ENCODE peak calls at places on chromosomes 4 and X, in seven cellular contexts. I, N, Y, P, F, X and A are unnamed samples.

GRCh38 chr4:112410364-112410763 is 105.6 kb downstream of the NEUROG2 start:
- DNase-seq in I (no peak), Y (no peak), P (no peak), N (no peak), X (peak; percentile 21), F (no peak), A (no peak)

GRCh38 chr4:3862640-3863420 is 96.6 kb downstream of the ADRA2C start:
- DNase-seq in N (no peak), X (peak; percentile 54), F (no peak), P (no peak), Y (no peak), I (no peak), A (peak; percentile 57)

GRCh38 chrX:31199051-31199769 is 127.4 kb upstream of the FTHL17 start:
- DNase-seq in Y (no peak), X (no peak), N (no peak), I (no peak), P (no peak), F (peak; percentile 81), A (no peak)

GRCh38 chr4:98977557-98977956 is 18.0 kb upstream of the METAP1 start:
- DNase-seq in I (no peak), F (no peak), P (peak; percentile 53), X (no peak), N (no peak), Y (no peak), A (no peak)

GRCh38 chr4:173281001-173281400 is 53.2 kb downstream of the HMGB2 start:
- DNase-seq in I (no peak), Y (no peak), F (no peak), P (no peak), N (no peak), X (no peak), A (no peak)

GRCh38 chrX:20487227-20487626 is 220.5 kb upstream of the RPS6KA3 start:
- DNase-seq in F (no peak), Y (no peak), N (no peak), I (peak; percentile 1), X (no peak), P (peak; percentile 40), A (no peak)

GRCh38 chrX:23742174-23742692 is 843 bp downstream of the ACOT9 start:
- DNase-seq in X (peak; percentile 65), F (peak; percentile 55), Y (peak; percentile 49), N (peak; percentile 7), P (peak; percentile 80), I (peak; percentile 78), A (no peak)

GRCh38 chr4:68077301-68077700 is 52.4 kb downstream of the TMPRSS11F start:
- DNase-seq in I (no peak), N (no peak), Y (no peak), F (no peak), X (no peak), P (no peak), A (no peak)

GRCh38 chrX:115561605-115562491 is 874 bp downstream of the PLS3 start:
- DNase-seq in X (peak; percentile 53), P (peak; percentile 40), N (peak; percentile 15), I (peak; percentile 34), Y (peak; percentile 27), F (no peak), A (peak; percentile 74)

GRCh38 chr4:46994007-46994405 is 625 bp upstream of the GABRA4 start:
- DNase-seq in N (no peak), Y (no peak), X (no peak), I (no peak), P (no peak), F (no peak), A (no peak)

GRCh38 chr4:153541426-153542096 is 75.4 kb downstream of the TMEM131L start:
- DNase-seq in P (peak; percentile 88), X (no peak), N (peak; percentile 61), Y (no peak), I (peak; percentile 49), F (peak; percentile 91), A (no peak)

GRCh38 chr4:119783200-119783978 is 154.8 kb upstream of the PDE5A start:
- DNase-seq in F (no peak), I (no peak), X (no peak), N (no peak), P (no peak), Y (no peak), A (no peak)

GRCh38 chr4:30461218-30461617 is 259.0 kb upstream of the PCDH7 start:
- DNase-seq in X (no peak), P (no peak), Y (no peak), I (no peak), F (no peak), N (no peak), A (no peak)

GRCh38 chrX:119181491-119181890 is 53.9 kb upstream of the KIAA1210 start:
- DNase-seq in P (peak; percentile 23), X (no peak), N (no peak), F (no peak), I (peak; percentile 21), Y (no peak), A (no peak)

GRCh38 chr4:165927815-165928214 is 54.8 kb downstream of the TLL1 start:
- DNase-seq in N (no peak), I (no peak), F (no peak), P (no peak), X (no peak), Y (no peak), A (no peak)

GRCh38 chr4:170931326-170931725 is 841.6 kb upstream of the AADAT start:
- DNase-seq in I (no peak), N (no peak), X (no peak), F (no peak), P (no peak), Y (no peak), A (no peak)

GRCh38 chr4:140326395-140326993 is 47.0 kb upstream of the SCOC start:
- DNase-seq in P (peak; percentile 66), F (no peak), N (peak; percentile 5), X (peak; percentile 19), Y (peak; percentile 47), I (peak; percentile 46), A (no peak)

GRCh38 chrX:27715610-27716009 is 92.2 kb upstream of the MAGEB10 start:
- DNase-seq in F (no peak), Y (no peak), I (no peak), N (no peak), P (no peak), X (no peak), A (no peak)

GRCh38 chr4:137510866-137511265 is 21.4 kb downstream of the PCDH18 start:
- DNase-seq in Y (no peak), X (peak; percentile 33), N (no peak), I (peak; percentile 8), F (peak; percentile 82), P (peak; percentile 99), A (no peak)

GRCh38 chr4:10180603-10180926 is 64.0 kb upstream of the WDR1 start:
- DNase-seq in F (no peak), X (no peak), N (no peak), Y (no peak), P (no peak), I (no peak), A (no peak)

GRCh38 chr4:8727131-8727530 is 134.6 kb downstream of the CPZ start:
- DNase-seq in F (no peak), P (no peak), Y (peak; percentile 27), X (no peak), I (no peak), N (no peak), A (peak; percentile 37)

GRCh38 chr4:3442460-3442958 is 741 bp downstream of the HGFAC start:
- DNase-seq in F (no peak), I (no peak), N (no peak), X (no peak), Y (no peak), P (no peak), A (no peak)

GRCh38 chr4:22634541-22635181 is 58.1 kb upstream of the GBA3 start:
- DNase-seq in X (peak; percentile 43), I (peak; percentile 85), N (no peak), F (no peak), Y (no peak), P (no peak), A (no peak)

GRCh38 chrX:27336466-27337091 is 126.6 kb downstream of the PPP4R3C start:
- DNase-seq in Y (peak; percentile 28), F (no peak), X (peak; percentile 22), N (peak; percentile 14), P (peak; percentile 0), I (peak; percentile 19), A (no peak)

GRCh38 chr4:140571620-140572019 is 2.9 kb upstream of the UCP1 start:
- DNase-seq in X (no peak), P (no peak), F (no peak), Y (no peak), N (no peak), I (no peak), A (no peak)

GRCh38 chr4:7189066-7189465 is 3.3 kb upstream of the SORCS2 start:
- DNase-seq in I (no peak), P (no peak), N (no peak), Y (no peak), F (no peak), X (no peak), A (peak; percentile 19)